ENCODE peak calls at places on chromosomes 1 and 21, in eight cellular contexts. One of them, this sample, is unnamed. For H3K36me3 and H3K4me1, the result is how much of the 10 kb centered on the place peaks cover.

GRCh38 chr1:11847667-11848445 is at the start of gene NPPA:
- DNase-seq in neuronal stem cell: no peak
- DNase-seq in left lung: peak
- DNase-seq in astrocyte: no peak
- DNase-seq in lower lobe of right lung: no peak
- DNase-seq in tibial nerve: no peak
- DNase-seq in lung: no peak
- DNase-seq in heart right ventricle: peak
- DNase-seq in this sample: no peak

GRCh38 chr21:18529253-18529652 is 125.7 kb upstream of the TMPRSS15 start:
- DNase-seq in lower lobe of right lung: no peak
- DNase-seq in left lung: no peak
- DNase-seq in astrocyte: peak
- DNase-seq in neuronal stem cell: no peak
- DNase-seq in tibial nerve: no peak
- DNase-seq in heart right ventricle: no peak
- DNase-seq in lung: no peak
- DNase-seq in this sample: no peak

GRCh38 chr1:215243275-215244054 is 160.9 kb downstream of the KCNK2 start:
- DNase-seq in astrocyte: no peak
- DNase-seq in heart right ventricle: no peak
- DNase-seq in left lung: no peak
- DNase-seq in lung: no peak
- DNase-seq in tibial nerve: no peak
- DNase-seq in neuronal stem cell: no peak
- DNase-seq in lower lobe of right lung: no peak
- DNase-seq in this sample: no peak

GRCh38 chr1:2528966-2529750 is 905 bp downstream of the HES5 start:
- DNase-seq in astrocyte: no peak
- DNase-seq in neuronal stem cell: no peak
- DNase-seq in tibial nerve: no peak
- DNase-seq in lung: no peak
- DNase-seq in heart right ventricle: no peak
- DNase-seq in left lung: no peak
- DNase-seq in lower lobe of right lung: no peak
- DNase-seq in this sample: no peak

GRCh38 chr21:44870748-44871495 is 2.6 kb downstream of the PTTG1IP start:
- DNase-seq in lung: no peak
- DNase-seq in heart right ventricle: peak
- DNase-seq in left lung: no peak
- DNase-seq in tibial nerve: no peak
- DNase-seq in astrocyte: peak
- DNase-seq in neuronal stem cell: no peak
- DNase-seq in lower lobe of right lung: no peak
- DNase-seq in this sample: peak

GRCh38 chr1:210908257-210908656 is 225.7 kb downstream of the KCNH1 start:
- DNase-seq in left lung: no peak
- DNase-seq in heart right ventricle: no peak
- DNase-seq in lung: no peak
- DNase-seq in neuronal stem cell: no peak
- DNase-seq in tibial nerve: no peak
- DNase-seq in astrocyte: no peak
- DNase-seq in lower lobe of right lung: no peak
- DNase-seq in this sample: no peak

GRCh38 chr1:198283222-198283621 is 126.4 kb downstream of the NEK7 start:
- DNase-seq in lung: no peak
- DNase-seq in lower lobe of right lung: no peak
- DNase-seq in tibial nerve: no peak
- DNase-seq in heart right ventricle: no peak
- DNase-seq in neuronal stem cell: no peak
- DNase-seq in left lung: no peak
- DNase-seq in astrocyte: peak
- DNase-seq in this sample: no peak

GRCh38 chr21:36470294-36470693 is 9.6 kb downstream of the CLDN14 start:
- DNase-seq in astrocyte: no peak
- DNase-seq in left lung: no peak
- DNase-seq in neuronal stem cell: no peak
- DNase-seq in lower lobe of right lung: no peak
- DNase-seq in lung: no peak
- DNase-seq in tibial nerve: no peak
- DNase-seq in heart right ventricle: no peak
- DNase-seq in this sample: no peak

GRCh38 chr21:22791986-22792560 is 1793.9 kb downstream of the NCAM2 start:
- DNase-seq in left lung: no peak
- DNase-seq in lung: no peak
- DNase-seq in heart right ventricle: no peak
- DNase-seq in neuronal stem cell: peak
- DNase-seq in lower lobe of right lung: no peak
- DNase-seq in tibial nerve: no peak
- DNase-seq in astrocyte: peak
- DNase-seq in this sample: peak

GRCh38 chr1:58155418-58156123 is 391.0 kb downstream of the OMA1 start:
- DNase-seq in astrocyte: no peak
- DNase-seq in lung: no peak
- DNase-seq in left lung: no peak
- DNase-seq in tibial nerve: no peak
- DNase-seq in lower lobe of right lung: no peak
- DNase-seq in neuronal stem cell: peak
- DNase-seq in heart right ventricle: peak
- DNase-seq in this sample: no peak

GRCh38 chr1:198672124-198672523 is 33.3 kb downstream of the PTPRC start:
- DNase-seq in lower lobe of right lung: no peak
- DNase-seq in heart right ventricle: no peak
- DNase-seq in lung: no peak
- DNase-seq in astrocyte: peak
- DNase-seq in neuronal stem cell: no peak
- DNase-seq in tibial nerve: no peak
- DNase-seq in left lung: no peak
- DNase-seq in this sample: no peak

GRCh38 chr1:154899041-154899440 is 29.0 kb upstream of the KCNN3 start:
- DNase-seq in neuronal stem cell: no peak
- DNase-seq in heart right ventricle: no peak
- DNase-seq in lung: no peak
- DNase-seq in lower lobe of right lung: no peak
- DNase-seq in tibial nerve: no peak
- DNase-seq in astrocyte: no peak
- DNase-seq in left lung: no peak
- DNase-seq in this sample: no peak

GRCh38 chr1:180421614-180422013 is 80.8 kb downstream of the ACBD6 start:
- DNase-seq in astrocyte: no peak
- DNase-seq in tibial nerve: no peak
- DNase-seq in neuronal stem cell: no peak
- DNase-seq in heart right ventricle: no peak
- DNase-seq in lower lobe of right lung: no peak
- DNase-seq in left lung: no peak
- DNase-seq in lung: no peak
- DNase-seq in this sample: no peak

GRCh38 chr1:86762336-86762735 is 58.0 kb downstream of the SH3GLB1 start:
- DNase-seq in left lung: no peak
- DNase-seq in lower lobe of right lung: no peak
- DNase-seq in lung: no peak
- DNase-seq in heart right ventricle: no peak
- DNase-seq in neuronal stem cell: no peak
- DNase-seq in tibial nerve: no peak
- DNase-seq in astrocyte: no peak
- DNase-seq in this sample: no peak

GRCh38 chr1:159079518-159079917 is 3.0 kb upstream of the AIM2 start:
- DNase-seq in lower lobe of right lung: no peak
- DNase-seq in left lung: no peak
- DNase-seq in tibial nerve: no peak
- DNase-seq in lung: no peak
- DNase-seq in heart right ventricle: no peak
- DNase-seq in astrocyte: no peak
- DNase-seq in neuronal stem cell: no peak
- DNase-seq in this sample: no peak

GRCh38 chr1:178031856-178032320 is 62.0 kb upstream of the RASAL2 start:
- DNase-seq in heart right ventricle: peak
- DNase-seq in astrocyte: peak
- DNase-seq in lung: peak
- DNase-seq in neuronal stem cell: peak
- DNase-seq in left lung: no peak
- DNase-seq in lower lobe of right lung: peak
- DNase-seq in tibial nerve: peak
- DNase-seq in this sample: peak

GRCh38 chr1:116262207-116262994 is 110.6 kb upstream of the ATP1A1 start:
- DNase-seq in tibial nerve: no peak
- DNase-seq in lower lobe of right lung: no peak
- DNase-seq in lung: no peak
- DNase-seq in neuronal stem cell: no peak
- DNase-seq in astrocyte: no peak
- DNase-seq in heart right ventricle: no peak
- DNase-seq in left lung: no peak
- DNase-seq in this sample: no peak

GRCh38 chr1:220170836-220171526 is 77.0 kb downstream of the IARS2 start:
- DNase-seq in tibial nerve: no peak
- DNase-seq in neuronal stem cell: no peak
- DNase-seq in lower lobe of right lung: no peak
- DNase-seq in heart right ventricle: no peak
- DNase-seq in lung: no peak
- DNase-seq in left lung: no peak
- DNase-seq in astrocyte: no peak
- DNase-seq in this sample: no peak
- H3K36me3 ChIP-seq in tibial nerve: half or more
- H3K36me3 ChIP-seq in neuronal stem cell: half or more
- H3K36me3 ChIP-seq in lower lobe of right lung: half or more
- H3K36me3 ChIP-seq in heart right ventricle: under half
- H3K36me3 ChIP-seq in lung: under half
- H3K36me3 ChIP-seq in left lung: half or more
- H3K36me3 ChIP-seq in astrocyte: under half
- H3K36me3 ChIP-seq in this sample: under half

GRCh38 chr21:42406846-42407245 is 3.1 kb downstream of the UBASH3A start:
- DNase-seq in lower lobe of right lung: no peak
- DNase-seq in left lung: no peak
- DNase-seq in astrocyte: no peak
- DNase-seq in heart right ventricle: no peak
- DNase-seq in tibial nerve: no peak
- DNase-seq in lung: no peak
- DNase-seq in neuronal stem cell: no peak
- DNase-seq in this sample: no peak
- H3K4me3 ChIP-seq in lower lobe of right lung: no peak
- H3K4me3 ChIP-seq in left lung: no peak
- H3K4me3 ChIP-seq in astrocyte: no peak
- H3K4me3 ChIP-seq in heart right ventricle: no peak
- H3K4me3 ChIP-seq in tibial nerve: no peak
- H3K4me3 ChIP-seq in lung: no peak
- H3K4me3 ChIP-seq in neuronal stem cell: no peak
- H3K4me3 ChIP-seq in this sample: no peak

GRCh38 chr1:93703649-93704048 is 22.0 kb upstream of the BCAR3 start:
- DNase-seq in neuronal stem cell: no peak
- DNase-seq in lung: no peak
- DNase-seq in tibial nerve: no peak
- DNase-seq in left lung: no peak
- DNase-seq in lower lobe of right lung: no peak
- DNase-seq in heart right ventricle: no peak
- DNase-seq in astrocyte: no peak
- DNase-seq in this sample: no peak

GRCh38 chr1:93704063-93704462 is 22.4 kb upstream of the BCAR3 start:
- DNase-seq in lung: no peak
- DNase-seq in astrocyte: no peak
- DNase-seq in left lung: no peak
- DNase-seq in heart right ventricle: no peak
- DNase-seq in neuronal stem cell: no peak
- DNase-seq in lower lobe of right lung: peak
- DNase-seq in tibial nerve: no peak
- DNase-seq in this sample: no peak

GRCh38 chr1:93708734-93709481 is 27.3 kb upstream of the BCAR3 start:
- DNase-seq in left lung: no peak
- DNase-seq in heart right ventricle: peak
- DNase-seq in lung: no peak
- DNase-seq in tibial nerve: no peak
- DNase-seq in astrocyte: no peak
- DNase-seq in neuronal stem cell: no peak
- DNase-seq in lower lobe of right lung: no peak
- DNase-seq in this sample: no peak

GRCh38 chr1:93707956-93708355 is 26.3 kb upstream of the BCAR3 start:
- DNase-seq in heart right ventricle: no peak
- DNase-seq in astrocyte: no peak
- DNase-seq in tibial nerve: no peak
- DNase-seq in lung: no peak
- DNase-seq in left lung: no peak
- DNase-seq in neuronal stem cell: no peak
- DNase-seq in lower lobe of right lung: no peak
- DNase-seq in this sample: no peak

DNA sequence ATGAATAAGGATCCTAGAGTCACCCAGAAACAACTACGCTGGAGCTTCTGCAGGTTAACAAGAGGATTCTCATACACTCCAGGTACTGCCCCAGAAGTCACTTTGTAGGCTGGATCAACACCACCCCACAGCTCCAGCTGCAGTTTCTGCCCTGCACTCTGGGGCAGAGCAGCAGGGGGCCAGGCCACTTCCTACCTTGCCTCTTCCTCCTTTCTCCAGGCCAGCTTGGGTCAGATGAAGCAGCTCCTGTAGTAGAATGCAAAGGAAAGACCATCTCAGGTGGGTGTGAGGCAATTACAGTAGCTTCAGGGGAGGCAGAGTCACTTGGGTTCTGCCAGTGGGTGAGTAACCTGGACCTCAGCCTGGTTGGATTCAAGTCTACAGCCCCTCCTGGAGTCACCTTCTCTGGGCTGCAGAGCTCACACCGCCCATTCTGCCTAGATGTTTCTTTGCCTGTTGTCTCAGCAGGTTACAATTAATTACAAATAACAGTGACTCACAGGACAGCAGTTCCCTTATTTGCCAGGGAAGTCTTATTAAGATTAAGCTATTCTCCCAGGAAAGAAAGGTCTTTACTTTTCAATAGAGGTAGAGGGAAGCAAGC is 24.4 kb upstream of the BCAR3 start:
- DNase-seq in astrocyte: no peak
- DNase-seq in lung: no peak
- DNase-seq in lower lobe of right lung: no peak
- DNase-seq in left lung: no peak
- DNase-seq in neuronal stem cell: no peak
- DNase-seq in tibial nerve: no peak
- DNase-seq in heart right ventricle: no peak
- DNase-seq in this sample: no peak
- H3K4me1 ChIP-seq in astrocyte: under half
- H3K4me1 ChIP-seq in lung: under half
- H3K4me1 ChIP-seq in lower lobe of right lung: under half
- H3K4me1 ChIP-seq in left lung: under half
- H3K4me1 ChIP-seq in neuronal stem cell: under half
- H3K4me1 ChIP-seq in tibial nerve: under half
- H3K4me1 ChIP-seq in heart right ventricle: under half
- H3K4me1 ChIP-seq in this sample: under half

DNA sequence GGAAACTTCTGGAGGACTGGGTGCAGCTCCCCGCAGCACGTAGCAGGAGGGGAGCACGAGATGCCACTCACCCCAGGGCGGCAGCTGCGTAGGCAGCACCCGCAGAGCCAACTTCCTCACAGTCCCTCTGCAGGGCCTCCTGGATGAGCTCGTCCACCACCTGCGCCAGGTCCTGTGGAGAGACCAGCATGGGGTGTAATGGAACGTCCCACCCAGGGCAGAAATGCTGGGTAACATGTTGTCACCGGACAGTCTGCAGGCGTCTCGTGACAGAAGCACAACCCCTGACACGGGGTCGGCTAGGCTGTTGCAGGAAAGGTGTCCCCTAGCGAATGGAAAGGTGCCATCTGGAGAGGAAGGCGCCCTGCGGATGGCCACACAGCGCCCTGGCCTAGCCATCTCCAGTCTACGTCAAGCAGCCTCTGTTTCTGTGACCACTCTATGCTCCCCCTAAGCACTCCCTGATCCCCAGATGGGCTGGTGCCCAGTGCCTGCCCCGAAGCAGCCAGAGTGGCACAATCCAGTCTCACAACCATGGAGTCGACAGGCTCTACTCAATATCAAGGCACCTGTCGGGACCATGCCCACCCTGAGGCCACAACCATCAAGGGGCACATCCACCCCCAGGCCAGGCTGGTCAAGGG is 21.2 kb downstream of the MCM3AP start:
- DNase-seq in lung: no peak
- DNase-seq in tibial nerve: no peak
- DNase-seq in heart right ventricle: no peak
- DNase-seq in lower lobe of right lung: no peak
- DNase-seq in left lung: no peak
- DNase-seq in astrocyte: no peak
- DNase-seq in neuronal stem cell: no peak
- DNase-seq in this sample: no peak
- H3K36me3 ChIP-seq in lung: under half
- H3K36me3 ChIP-seq in tibial nerve: half or more
- H3K36me3 ChIP-seq in heart right ventricle: under half
- H3K36me3 ChIP-seq in lower lobe of right lung: half or more
- H3K36me3 ChIP-seq in left lung: half or more
- H3K36me3 ChIP-seq in astrocyte: under half
- H3K36me3 ChIP-seq in neuronal stem cell: half or more
- H3K36me3 ChIP-seq in this sample: under half